ENCODE peak calls at places on chromosomes 16 and 17, in five cellular contexts. D is H9, W is IMR-90, T is H1, G is mesenchymal stem cell. B is an unnamed sample.

GRCh38 chr17:40122466-40122943 is 734 bp downstream of the MSL1 start:
- DNase-seq in D (peak; percentile 67), W (peak; percentile 47), T (no peak), G (peak; percentile 68), B (no peak)

GRCh38 chr17:33284022-33284421 is 9.1 kb downstream of the ASIC2 start:
- DNase-seq in D (no peak), W (peak; percentile 87), T (no peak), G (peak; percentile 60), B (no peak)

GRCh38 chr17:81888105-81888987 is 3.0 kb downstream of the ALYREF start:
- DNase-seq in D (peak; percentile 30), W (no peak), T (no peak), G (no peak), B (no peak)

GRCh38 chr16:56888806-56889205 is 23.8 kb downstream of the SLC12A3 start:
- DNase-seq in D (no peak), W (no peak), T (no peak), G (no peak), B (no peak)

GRCh38 chr17:10843806-10844205 is 5.9 kb upstream of the PIRT start:
- DNase-seq in D (peak; percentile 48), W (no peak), T (no peak), G (no peak), B (no peak)

GRCh38 chr16:55376567-55377167 is 52.7 kb downstream of the IRX6 start:
- DNase-seq in D (no peak), W (no peak), T (no peak), G (no peak), B (no peak)

GRCh38 chr16:12111819-12112218 is 135.3 kb downstream of the SNX29 start:
- DNase-seq in D (no peak), W (no peak), T (no peak), G (no peak), B (no peak)

GRCh38 chr17:75743625-75744206 is 21.3 kb downstream of the GALK1 start:
- DNase-seq in D (no peak), W (no peak), T (no peak), G (no peak), B (no peak)

GRCh38 chr16:81401035-81401950 is 43.3 kb upstream of the CMIP start:
- DNase-seq in D (no peak), W (peak; percentile 62), T (no peak), G (peak; percentile 33), B (no peak)

GRCh38 chr17:9332164-9332527 is 243.5 kb downstream of the STX8 start:
- DNase-seq in D (no peak), W (no peak), T (no peak), G (no peak), B (no peak)

GRCh38 chr17:54111576-54111975 is 288.8 kb downstream of the KIF2B start:
- DNase-seq in D (no peak), W (no peak), T (no peak), G (no peak), B (no peak)

GRCh38 chr16:69942099-69942491 is 9.0 kb upstream of the CLEC18A start:
- DNase-seq in D (no peak), W (no peak), T (no peak), G (no peak), B (no peak)

GRCh38 chr16:69940676-69941075 is 10.5 kb upstream of the CLEC18A start:
- DNase-seq in D (no peak), W (no peak), T (no peak), G (no peak), B (no peak)

GRCh38 chr16:69941251-69942098 is 9.7 kb upstream of the CLEC18A start:
- DNase-seq in D (no peak), W (no peak), T (no peak), G (peak; percentile 58), B (no peak)

GRCh38 chr16:69938981-69939820 is 11.9 kb upstream of the CLEC18A start:
- DNase-seq in D (peak; percentile 58), W (no peak), T (no peak), G (no peak), B (no peak)

DNA sequence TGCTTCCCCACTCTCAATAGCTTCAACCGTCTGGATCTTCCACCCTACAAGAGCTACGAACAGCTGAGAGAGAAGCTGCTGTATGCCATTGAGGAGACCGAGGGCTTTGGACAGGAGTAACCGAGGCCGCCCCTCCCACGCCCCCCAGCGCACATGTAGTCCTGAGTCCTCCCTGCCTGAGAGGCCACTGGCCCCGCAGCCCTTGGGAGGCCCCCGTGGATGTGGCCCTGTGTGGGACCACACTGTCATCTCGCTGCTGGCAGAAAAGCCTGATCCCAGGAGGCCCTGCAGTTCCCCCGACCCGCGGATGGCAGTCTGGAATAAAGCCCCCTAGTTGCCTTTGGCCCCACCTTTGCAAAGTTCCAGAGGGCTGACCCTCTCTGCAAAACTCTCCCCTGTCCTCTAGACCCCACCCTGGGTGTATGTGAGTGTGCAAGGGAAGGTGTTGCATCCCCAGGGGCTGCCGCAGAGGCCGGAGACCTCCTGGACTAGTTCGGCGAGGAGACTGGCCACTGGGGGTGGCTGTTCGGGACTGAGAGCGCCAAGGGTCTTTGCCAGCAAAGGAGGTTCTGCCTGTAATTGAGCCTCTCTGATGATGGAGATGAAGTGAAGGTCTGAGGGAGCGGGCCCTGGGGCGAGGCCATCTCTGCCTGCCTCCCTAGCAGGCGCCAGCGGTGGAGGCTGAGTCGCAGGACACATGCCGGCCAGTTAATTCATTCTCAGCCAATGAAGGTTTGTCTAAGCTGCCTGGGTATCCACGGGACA is 11.1 kb upstream of the CLEC18A start:
- DNase-seq in D (no peak), W (no peak), T (no peak), G (no peak), B (no peak)
- H2BK15ac ChIP-seq in D (no peak overlapping the region), W (no peak overlapping the region), T (no peak overlapping the region), G (no peak overlapping the region), B (no peak overlapping the region)

DNA sequence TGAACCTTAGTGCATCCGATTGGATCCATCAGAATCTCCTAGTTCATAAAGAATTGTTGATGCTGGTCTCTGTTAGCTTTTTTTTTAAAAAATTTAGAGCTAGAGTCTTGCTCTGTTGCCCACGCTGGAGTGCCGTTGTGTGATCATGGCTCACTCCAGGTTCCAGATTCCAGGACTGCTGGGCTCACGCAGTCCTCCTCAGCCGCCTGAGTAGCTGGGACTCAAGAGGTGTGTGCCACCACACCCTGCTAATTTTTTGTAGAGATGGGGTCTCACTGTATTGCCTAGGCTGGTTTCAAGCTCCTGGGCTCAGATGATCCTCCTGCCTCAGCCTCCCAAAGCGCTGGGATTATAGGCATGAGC is 8.0 kb downstream of the TCF25 start:
- DNase-seq in D (no peak), W (no peak), T (no peak), G (no peak), B (no peak)
- H3K9ac ChIP-seq in D (no peak overlapping the region), W (no peak overlapping the region), T (no peak overlapping the region), G (no peak overlapping the region), B (no peak overlapping the region)

DNA sequence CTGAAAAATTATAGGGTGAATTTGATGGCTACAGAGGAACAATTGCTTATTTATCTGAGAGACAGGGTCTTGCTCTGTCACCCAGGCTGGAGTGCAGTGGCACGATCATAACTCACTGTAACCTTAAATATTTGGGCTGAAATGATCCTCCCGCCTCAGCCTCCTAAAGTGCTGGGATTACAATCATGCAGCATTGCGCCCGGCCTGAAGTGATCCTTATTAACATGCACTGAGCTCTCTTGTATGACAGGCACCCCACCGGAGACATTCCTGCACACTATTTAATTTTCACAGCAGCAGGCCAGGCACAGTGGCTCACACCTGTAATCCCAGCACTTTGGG is 77.7 kb downstream of the CNGB1 start:
- DNase-seq in D (no peak), W (no peak), T (no peak), G (no peak), B (no peak)
- H2AFZ ChIP-seq in D (no peak overlapping the region), W (no peak overlapping the region), T (no peak overlapping the region), G (no peak overlapping the region), B (no peak overlapping the region)

DNA sequence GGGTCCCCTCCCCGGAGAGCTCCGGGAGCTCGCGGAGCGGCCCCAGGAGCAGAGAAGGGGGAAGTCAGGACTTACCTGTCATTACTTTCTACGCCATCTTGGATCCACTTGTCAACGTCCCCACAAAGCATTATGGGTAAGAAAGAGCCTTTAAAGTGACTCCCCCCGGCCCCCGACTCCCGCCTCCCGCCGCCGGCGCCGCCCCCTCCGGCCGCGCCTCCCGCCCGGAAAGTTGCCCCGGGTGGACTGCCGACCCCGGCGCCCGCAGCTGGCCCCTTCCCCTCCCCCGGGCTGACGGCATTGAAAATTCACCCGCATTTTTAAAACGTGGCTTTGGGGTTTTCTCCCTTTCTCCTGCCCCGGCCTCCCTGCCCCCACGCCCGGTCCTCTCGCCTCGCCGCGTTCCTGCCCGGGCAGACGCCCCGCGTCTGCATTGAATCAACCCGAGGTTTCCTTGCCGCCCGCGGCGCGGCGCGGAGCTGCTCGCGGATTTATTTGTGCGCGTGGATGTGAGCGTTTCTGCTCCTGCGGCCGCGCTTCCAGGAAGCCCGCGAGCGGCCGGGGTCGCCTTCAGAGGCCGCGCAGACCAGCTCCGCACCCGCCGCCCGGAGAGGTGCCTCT is at the start of gene HELZ:
- DNase-seq in D (peak; percentile 81), W (peak; percentile 83), T (no peak), G (peak; percentile 90), B (peak; percentile 66)
- H2BK15ac ChIP-seq in D (no peak within 1 kb of the TSS), W (no peak within 1 kb of the TSS), T (no peak within 1 kb of the TSS), G (peak within 1 kb of the TSS; percentile 99), B (peak within 1 kb of the TSS; percentile 67)

GRCh38 chr17:41777157-41777578 is 9.3 kb downstream of the JUP start:
- DNase-seq in D (peak; percentile 77), W (no peak), T (no peak), G (no peak), B (no peak)
- H3K9ac ChIP-seq in D (no peak overlapping the region), W (peak overlapping the region; percentile 1), T (no peak overlapping the region), G (peak overlapping the region; percentile 68), B (peak overlapping the region; percentile 9)

GRCh38 chr17:3989156-3989886 is 25.1 kb upstream of the ATP2A3 start:
- DNase-seq in D (peak; percentile 33), W (no peak), T (no peak), G (no peak), B (no peak)
- H2AFZ ChIP-seq in D (no peak overlapping the region), W (no peak overlapping the region), T (peak overlapping the region; percentile 45), G (no peak overlapping the region), B (peak overlapping the region; percentile 61)

DNA sequence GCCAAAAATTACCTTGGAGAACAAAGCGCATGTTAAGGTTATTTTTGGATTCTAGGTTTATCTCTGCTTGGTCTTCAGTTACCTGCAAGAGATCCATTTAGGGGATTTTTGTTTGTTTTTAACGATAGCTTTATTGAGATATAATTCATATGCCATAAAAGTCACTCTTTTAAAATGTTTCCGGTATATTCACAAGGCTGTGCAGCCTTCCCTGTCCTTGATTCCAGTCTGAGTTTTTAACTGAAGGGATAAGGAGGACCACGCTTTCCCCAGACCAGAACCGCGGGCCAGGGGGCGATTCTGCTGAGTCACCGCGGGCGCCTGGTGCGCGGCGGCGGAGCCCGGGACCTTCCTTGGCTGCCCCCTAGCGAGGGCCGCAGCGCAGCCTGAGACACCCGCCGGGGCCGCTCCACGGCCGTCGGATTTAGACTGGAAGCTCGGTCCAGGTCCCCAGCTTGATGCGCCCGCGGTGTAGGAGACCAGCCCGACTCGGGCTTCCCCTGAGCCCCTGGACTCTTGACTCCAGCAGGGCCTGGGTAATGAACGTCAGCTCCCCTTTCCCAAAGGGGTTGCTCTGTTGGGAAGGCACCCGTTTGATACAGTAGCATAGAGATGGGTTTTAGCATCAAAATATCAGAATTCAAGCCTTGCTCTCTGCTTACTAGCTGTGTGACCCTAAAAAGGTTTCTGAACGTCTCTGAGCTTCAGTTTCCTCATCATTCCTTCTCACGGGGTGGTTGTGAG is 50.0 kb upstream of the STH start:
- DNase-seq in D (peak; percentile 88), W (peak; percentile 49), T (peak; percentile 39), G (peak; percentile 76), B (peak; percentile 41)
- H2BK15ac ChIP-seq in D (no peak overlapping the region), W (no peak overlapping the region), T (peak overlapping the region; percentile 99), G (peak overlapping the region; percentile 71), B (no peak overlapping the region)

DNA sequence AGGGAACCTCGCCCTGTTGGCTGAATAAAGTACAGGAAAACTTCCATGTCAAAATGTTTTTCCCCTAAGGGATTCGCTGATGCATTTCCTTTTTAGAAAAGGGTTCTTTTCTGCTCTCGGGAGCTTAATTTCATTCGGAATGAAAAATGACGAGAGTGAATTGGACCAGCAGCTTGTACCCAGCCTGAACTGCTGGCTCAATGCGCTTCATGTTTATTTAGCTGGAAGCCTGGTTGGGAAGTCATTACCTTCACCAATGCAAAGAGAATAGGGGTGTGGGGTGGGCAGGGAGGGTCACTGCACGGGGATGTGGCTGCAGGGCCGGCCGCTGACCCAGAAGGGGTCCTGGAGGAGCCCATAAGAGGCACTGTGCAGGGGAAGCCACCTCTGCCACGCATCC is 207.7 kb downstream of the ENGASE start:
- DNase-seq in D (no peak), W (no peak), T (no peak), G (no peak), B (no peak)
- H3K9ac ChIP-seq in D (no peak overlapping the region), W (no peak overlapping the region), T (no peak overlapping the region), G (no peak overlapping the region), B (no peak overlapping the region)